ENCODE peak calls at places on chromosomes 1 and 21, in six cellular contexts. K, V, S, B, J and Y are unnamed samples.

GRCh38 chr1:109787211-109787844 is 23.6 kb upstream of the EPS8L3 start:
- DNase-seq in K (no peak), J (no peak), V (peak; percentile 12), B (no peak), S (no peak), Y (no peak)

GRCh38 chr21:42672699-42673458 is 19.5 kb downstream of the PDE9A start:
- DNase-seq in B (no peak), K (no peak), V (peak; percentile 46), S (no peak), J (no peak), Y (no peak)

GRCh38 chr1:106961671-106962070 is 94.8 kb upstream of the PRMT6 start:
- DNase-seq in K (no peak), S (no peak), V (no peak), B (no peak), J (no peak), Y (no peak)

GRCh38 chr1:209926045-209926444 is 12.0 kb upstream of the SYT14 start:
- DNase-seq in J (no peak), K (peak; percentile 77), S (peak; percentile 67), V (no peak), B (no peak), Y (peak; percentile 48)

GRCh38 chr1:1619917-1620361 is 4.6 kb downstream of the MIB2 start:
- DNase-seq in B (peak; percentile 85), K (no peak), J (no peak), S (no peak), V (no peak), Y (no peak)

GRCh38 chr1:97919568-97920261 is 1.1 kb downstream of the DPYD start:
- DNase-seq in V (no peak), K (no peak), S (no peak), B (no peak), J (no peak), Y (no peak)

GRCh38 chr1:183822081-183822611 is 17.2 kb downstream of the RGL1 start:
- DNase-seq in V (no peak), S (peak; percentile 66), B (no peak), K (no peak), J (no peak), Y (no peak)

GRCh38 chr1:186680031-186681012 is at the start of gene PTGS2:
- DNase-seq in V (peak; percentile 95), S (peak; percentile 86), B (no peak), K (peak; percentile 66), J (peak; percentile 8), Y (peak; percentile 72)

GRCh38 chr21:17613242-17613676 is 558 bp upstream of the BTG3 start:
- DNase-seq in S (no peak), B (no peak), K (no peak), J (peak; percentile 5), V (peak; percentile 34), Y (peak; percentile 46)

GRCh38 chr21:37655601-37656300 is 260.5 kb downstream of the KCNJ6 start:
- DNase-seq in V (no peak), B (no peak), K (no peak), J (no peak), S (no peak), Y (no peak)

GRCh38 chr1:66296901-66297300 is 237.1 kb upstream of the SGIP1 start:
- DNase-seq in K (no peak), B (no peak), J (no peak), V (no peak), S (no peak), Y (no peak)

GRCh38 chr1:189774721-189775287 is 702.9 kb downstream of the BRINP3 start:
- DNase-seq in V (no peak), J (no peak), S (no peak), K (no peak), B (no peak), Y (no peak)

GRCh38 chr21:25934771-25935224 is 200.0 kb downstream of the GABPA start:
- DNase-seq in V (no peak), K (no peak), J (no peak), S (peak; percentile 67), B (peak; percentile 15), Y (no peak)

GRCh38 chr1:169129109-169129789 is 22.8 kb downstream of the ATP1B1 start:
- DNase-seq in B (no peak), S (no peak), J (no peak), V (no peak), K (no peak), Y (no peak)

GRCh38 chr1:206770531-206771352 is at the start of gene IL19:
- DNase-seq in V (no peak), K (no peak), B (no peak), J (no peak), S (no peak), Y (no peak)

GRCh38 chr21:42956824-42957632 is 17.3 kb upstream of the PKNOX1 start:
- DNase-seq in V (peak; percentile 69), J (no peak), S (no peak), B (no peak), K (no peak), Y (no peak)

GRCh38 chr1:194419721-194420120 is 1233.3 kb upstream of the B3GALT2 start:
- DNase-seq in B (no peak), S (no peak), J (no peak), V (no peak), K (no peak), Y (no peak)

GRCh38 chr1:206909167-206909882 is 12.1 kb downstream of the IL24 start:
- DNase-seq in V (peak; percentile 50), J (peak; percentile 49), B (peak; percentile 56), S (no peak), K (peak; percentile 91), Y (peak; percentile 45)

GRCh38 chr1:9767964-9768668 is 55.6 kb downstream of the CLSTN1 start:
- DNase-seq in B (no peak), J (no peak), V (no peak), S (no peak), K (no peak), Y (no peak)

GRCh38 chr1:167927075-167927754 is 9.3 kb upstream of the DCAF6 start:
- DNase-seq in V (no peak), K (peak; percentile 30), B (no peak), S (no peak), J (no peak), Y (no peak)

GRCh38 chr1:36446261-36446660 is 4.0 kb downstream of the OSCP1 start:
- DNase-seq in J (no peak), B (no peak), S (no peak), V (no peak), K (peak; percentile 76), Y (peak; percentile 69)

GRCh38 chr1:40133122-40133665 is 28.0 kb upstream of the RLF start:
- DNase-seq in V (no peak), K (no peak), J (no peak), B (no peak), S (no peak), Y (no peak)

GRCh38 chr1:3776231-3777030 is 3.9 kb downstream of the SMIM1 start:
- DNase-seq in B (no peak), V (no peak), S (no peak), K (no peak), J (no peak), Y (no peak)

GRCh38 chr1:30271401-30272287 is 451.7 kb downstream of the MATN1 start:
- DNase-seq in B (no peak), V (no peak), K (no peak), S (no peak), J (no peak), Y (no peak)

GRCh38 chr21:41762753-41763152 is 4.1 kb downstream of the RIPK4 start:
- DNase-seq in K (no peak), V (no peak), B (no peak), J (no peak), S (no peak), Y (no peak)

GRCh38 chr1:23838401-23838866 is 13.2 kb upstream of the HMGCL start:
- DNase-seq in V (peak; percentile 65), J (peak; percentile 76), S (peak; percentile 5), B (peak; percentile 37), K (peak; percentile 80), Y (peak; percentile 25)

GRCh38 chr1:201063190-201063544 is 39.7 kb upstream of the KIF21B start:
- DNase-seq in B (no peak), K (no peak), S (no peak), J (no peak), V (no peak), Y (no peak)

GRCh38 chr1:156836041-156836654 is 19.5 kb upstream of the SH2D2A start:
- DNase-seq in S (no peak), V (no peak), K (no peak), J (peak; percentile 51), B (no peak), Y (no peak)

GRCh38 chr1:46480959-46481646 is 8.5 kb upstream of the DMBX1 start:
- DNase-seq in V (no peak), S (no peak), K (no peak), J (no peak), B (no peak), Y (no peak)

GRCh38 chr21:41663805-41664788 is 102.8 kb downstream of the RIPK4 start:
- DNase-seq in V (peak; percentile 80), J (no peak), K (no peak), S (no peak), B (no peak), Y (no peak)

GRCh38 chr1:11731719-11732283 is 4.1 kb upstream of the AGTRAP start:
- DNase-seq in J (no peak), K (peak; percentile 89), S (no peak), B (no peak), V (no peak), Y (peak; percentile 22)

GRCh38 chr1:156413310-156414246 is 44.6 kb downstream of the RHBG start:
- DNase-seq in B (no peak), V (no peak), J (no peak), K (peak; percentile 76), S (no peak), Y (no peak)

GRCh38 chr1:74771913-74772515 is 39.1 kb downstream of the TYW3 start:
- DNase-seq in V (no peak), S (peak; percentile 50), K (peak; percentile 70), B (no peak), J (no peak), Y (peak; percentile 42)

GRCh38 chr1:36715797-36716196 is 233.1 kb upstream of the CSF3R start:
- DNase-seq in V (no peak), S (no peak), J (no peak), K (no peak), B (no peak), Y (no peak)

GRCh38 chr1:248822148-248823032 is 3.3 kb downstream of the SH3BP5L start:
- DNase-seq in K (no peak), J (no peak), V (peak; percentile 14), S (no peak), B (no peak), Y (no peak)

GRCh38 chr1:152036316-152037216 is at the start of gene S100A11:
- DNase-seq in B (peak; percentile 47), J (peak; percentile 80), S (peak; percentile 70), V (peak; percentile 87), K (peak; percentile 59), Y (no peak)